ENCODE peak calls at places on chromosomes 1 and 21, in seven cellular contexts. Q, Z, U, S, W, H and L are unnamed samples. For H3K4me1, the result is how much of the 10 kb centered on the place peaks cover.

GRCh38 chr1:178254433-178254832 is 160.5 kb downstream of the RASAL2 start:
- DNase-seq in Q (no peak), Z (no peak), U (no peak), S (no peak), W (no peak), H (no peak), L (no peak)

GRCh38 chr1:159188375-159188788 is 16.3 kb upstream of the ACKR1 start:
- DNase-seq in Q (no peak), Z (no peak), U (no peak), S (no peak), W (peak), H (no peak), L (peak)

GRCh38 chr21:46154155-46154954 is 1.0 kb downstream of the FTCD start:
- DNase-seq in Q (no peak), Z (no peak), U (no peak), S (no peak), W (peak), H (no peak), L (no peak)

GRCh38 chr1:6105218-6105679 is 59.6 kb downstream of the KCNAB2 start:
- DNase-seq in Q (no peak), Z (no peak), U (no peak), S (no peak), W (no peak), H (no peak), L (no peak)

GRCh38 chr1:55314740-55315139 is 99.6 kb upstream of the USP24 start:
- DNase-seq in Q (no peak), Z (no peak), U (no peak), S (no peak), W (no peak), H (no peak), L (no peak)

GRCh38 chr1:93977546-93977945 is 68.3 kb upstream of the GCLM start:
- DNase-seq in Q (no peak), Z (no peak), U (no peak), S (no peak), W (no peak), H (no peak), L (peak)

GRCh38 chr1:55127827-55128343 is 87.3 kb downstream of the USP24 start:
- DNase-seq in Q (no peak), Z (peak), U (no peak), S (no peak), W (no peak), H (no peak), L (peak)

GRCh38 chr1:200354243-200354642 is 55.6 kb downstream of the ZNF281 start:
- DNase-seq in Q (no peak), Z (peak), U (no peak), S (no peak), W (no peak), H (no peak), L (no peak)

GRCh38 chr1:22711591-22712501 is 1.2 kb downstream of the EPHB2 start:
- DNase-seq in Q (no peak), Z (no peak), U (no peak), S (no peak), W (no peak), H (peak), L (peak)

GRCh38 chr1:30735124-30735523 is 11.7 kb upstream of the MATN1 start:
- DNase-seq in Q (no peak), Z (no peak), U (no peak), S (no peak), W (no peak), H (no peak), L (no peak)

GRCh38 chr1:60283690-60284089 is 210.1 kb upstream of the C1orf87 start:
- DNase-seq in Q (peak), Z (no peak), U (peak), S (no peak), W (no peak), H (no peak), L (peak)

GRCh38 chr1:219772265-219773036 is 155.9 kb downstream of the SLC30A10 start:
- DNase-seq in Q (no peak), Z (no peak), U (no peak), S (no peak), W (no peak), H (no peak), L (no peak)

GRCh38 chr1:204853446-204853845 is 17.2 kb upstream of the NFASC start:
- DNase-seq in Q (no peak), Z (no peak), U (no peak), S (no peak), W (no peak), H (no peak), L (no peak)

GRCh38 chr1:229664133-229664689 is 38.2 kb downstream of the URB2 start:
- DNase-seq in Q (peak), Z (peak), U (no peak), S (no peak), W (no peak), H (peak), L (peak)

GRCh38 chr1:115365738-115366137 is 27.7 kb upstream of the NGF start:
- DNase-seq in Q (no peak), Z (no peak), U (no peak), S (no peak), W (no peak), H (no peak), L (no peak)

GRCh38 chr1:47725732-47726495 is 271.3 kb downstream of the TRABD2B start:
- DNase-seq in Q (peak), Z (peak), U (peak), S (peak), W (peak), H (peak), L (peak)
- TF ChIP-seq POLR2AphosphoS5 in Q (no peak), Z (no peak), U (no peak), S (no peak), W (no peak), H (no peak), L (no peak)

DNA sequence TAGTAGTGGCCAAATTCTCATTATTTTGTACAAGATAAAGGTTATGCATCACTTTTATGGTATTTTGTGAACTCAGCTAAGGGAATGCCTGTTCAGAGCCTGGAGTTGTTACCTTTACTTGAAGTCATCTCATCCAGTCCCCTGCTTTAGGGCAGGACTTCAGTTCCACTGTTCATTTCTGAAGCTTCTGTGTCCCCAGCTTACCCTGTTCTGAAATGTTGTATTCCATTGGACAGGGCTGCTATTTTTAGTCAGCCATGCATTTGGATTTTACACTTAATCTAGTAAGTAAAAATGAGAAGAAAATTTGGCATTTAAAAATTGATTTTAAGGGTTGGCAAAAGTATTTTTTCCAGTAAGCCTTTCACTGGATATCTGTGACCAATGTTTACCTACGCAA is 11.6 kb upstream of the C4BPB start:
- DNase-seq in Q (no peak), Z (no peak), U (no peak), S (no peak), W (no peak), H (no peak), L (no peak)
- H3K9ac ChIP-seq in Q (no peak), Z (no peak), U (no peak), S (no peak), W (no peak), H (no peak), L (no peak)

GRCh38 chr1:203677771-203678170 is 51.1 kb downstream of the ATP2B4 start:
- DNase-seq in Q (no peak), Z (no peak), U (no peak), S (no peak), W (no peak), H (no peak), L (no peak)

GRCh38 chr1:203682401-203683383 is 56.1 kb downstream of the ATP2B4 start:
- DNase-seq in Q (peak), Z (no peak), U (peak), S (peak), W (no peak), H (no peak), L (peak)

GRCh38 chr1:203681739-203682138 is 55.1 kb downstream of the ATP2B4 start:
- DNase-seq in Q (peak), Z (no peak), U (no peak), S (no peak), W (no peak), H (no peak), L (no peak)

GRCh38 chr1:203678943-203679661 is 52.5 kb downstream of the ATP2B4 start:
- DNase-seq in Q (peak), Z (no peak), U (no peak), S (no peak), W (no peak), H (no peak), L (peak)

DNA sequence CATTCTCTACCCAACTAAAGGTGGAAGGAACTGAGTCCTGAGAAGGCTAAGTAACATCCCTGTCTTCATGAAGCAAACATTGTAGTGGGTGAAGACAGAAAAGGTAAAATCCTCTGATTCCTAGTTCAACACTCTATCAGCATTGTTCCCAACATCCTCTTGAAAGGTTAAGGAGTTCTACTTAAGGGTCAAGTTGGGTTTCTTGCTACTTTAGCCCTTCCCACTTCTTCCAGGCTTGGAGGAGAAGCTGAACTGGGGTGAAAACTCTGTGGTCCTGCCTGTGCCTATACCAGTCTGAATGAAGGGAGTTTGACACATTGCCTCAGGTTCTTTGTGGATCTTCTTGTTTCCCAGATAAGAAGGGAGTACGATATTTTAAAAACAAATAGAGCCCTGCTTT is 54.1 kb downstream of the ATP2B4 start:
- DNase-seq in Q (no peak), Z (no peak), U (no peak), S (no peak), W (no peak), H (no peak), L (no peak)
- H3K4me1 ChIP-seq in Q (under half), Z (under half), U (under half), S (under half), W (under half), H (under half), L (under half)

GRCh38 chr1:46642091-46642680 is 25.6 kb upstream of the MOB3C start:
- DNase-seq in Q (no peak), Z (no peak), U (no peak), S (no peak), W (no peak), H (no peak), L (no peak)

GRCh38 chr1:46646844-46647243 is 21.3 kb downstream of the ATPAF1 start:
- DNase-seq in Q (no peak), Z (no peak), U (no peak), S (no peak), W (no peak), H (no peak), L (no peak)

GRCh38 chr1:46646331-46646730 is 21.8 kb downstream of the ATPAF1 start:
- DNase-seq in Q (no peak), Z (no peak), U (no peak), S (no peak), W (no peak), H (no peak), L (no peak)

GRCh38 chr1:46645815-46646214 is 22.3 kb downstream of the ATPAF1 start:
- DNase-seq in Q (no peak), Z (no peak), U (no peak), S (no peak), W (no peak), H (no peak), L (no peak)

DNA sequence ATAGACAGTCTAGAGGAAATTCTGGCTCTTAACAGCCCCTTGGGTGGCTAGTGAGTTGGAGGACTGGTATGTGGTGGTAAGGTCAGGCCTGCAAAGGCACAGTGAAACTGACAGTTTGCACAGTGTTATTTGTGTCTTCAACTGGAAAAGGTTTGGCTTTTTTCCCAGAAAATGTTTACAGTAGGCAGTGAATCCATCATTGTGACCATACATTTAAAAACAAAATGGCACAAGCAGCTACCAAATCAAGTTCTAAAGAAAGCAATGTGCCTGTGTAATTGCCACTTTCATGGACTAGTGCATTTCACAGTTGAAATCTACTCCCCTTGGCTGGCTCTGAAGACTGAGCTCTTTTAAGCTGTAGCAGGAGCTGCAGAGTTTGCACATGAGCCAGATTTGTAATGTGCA is 24.8 kb downstream of the ATPAF1 start:
- DNase-seq in Q (no peak), Z (no peak), U (peak), S (no peak), W (no peak), H (no peak), L (peak)
- TF ChIP-seq POLR2AphosphoS5 in Q (no peak), Z (no peak), U (no peak), S (no peak), W (no peak), H (peak), L (no peak)

DNA sequence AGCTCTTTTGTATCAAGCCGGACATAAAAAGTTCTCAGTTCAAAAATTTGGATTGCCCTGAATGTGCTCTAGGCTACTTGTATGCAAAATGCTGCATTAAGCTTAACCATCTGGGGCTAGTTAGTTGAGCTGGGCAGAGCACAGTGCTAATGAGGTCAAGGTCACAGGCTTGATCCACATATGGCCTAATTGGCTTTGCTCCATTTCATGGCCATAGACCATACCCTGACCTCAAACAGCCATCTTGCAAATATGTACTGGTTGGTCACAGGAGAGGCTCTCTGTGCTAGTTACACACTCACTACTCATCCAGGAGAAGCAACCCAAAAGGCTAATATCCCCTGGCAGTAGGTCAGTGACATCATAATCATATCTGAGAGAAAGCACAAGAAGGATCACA is 60.3 kb downstream of the TBX15 start:
- DNase-seq in Q (no peak), Z (no peak), U (no peak), S (no peak), W (no peak), H (no peak), L (no peak)
- H3K9ac ChIP-seq in Q (no peak), Z (no peak), U (no peak), S (no peak), W (no peak), H (no peak), L (no peak)

DNA sequence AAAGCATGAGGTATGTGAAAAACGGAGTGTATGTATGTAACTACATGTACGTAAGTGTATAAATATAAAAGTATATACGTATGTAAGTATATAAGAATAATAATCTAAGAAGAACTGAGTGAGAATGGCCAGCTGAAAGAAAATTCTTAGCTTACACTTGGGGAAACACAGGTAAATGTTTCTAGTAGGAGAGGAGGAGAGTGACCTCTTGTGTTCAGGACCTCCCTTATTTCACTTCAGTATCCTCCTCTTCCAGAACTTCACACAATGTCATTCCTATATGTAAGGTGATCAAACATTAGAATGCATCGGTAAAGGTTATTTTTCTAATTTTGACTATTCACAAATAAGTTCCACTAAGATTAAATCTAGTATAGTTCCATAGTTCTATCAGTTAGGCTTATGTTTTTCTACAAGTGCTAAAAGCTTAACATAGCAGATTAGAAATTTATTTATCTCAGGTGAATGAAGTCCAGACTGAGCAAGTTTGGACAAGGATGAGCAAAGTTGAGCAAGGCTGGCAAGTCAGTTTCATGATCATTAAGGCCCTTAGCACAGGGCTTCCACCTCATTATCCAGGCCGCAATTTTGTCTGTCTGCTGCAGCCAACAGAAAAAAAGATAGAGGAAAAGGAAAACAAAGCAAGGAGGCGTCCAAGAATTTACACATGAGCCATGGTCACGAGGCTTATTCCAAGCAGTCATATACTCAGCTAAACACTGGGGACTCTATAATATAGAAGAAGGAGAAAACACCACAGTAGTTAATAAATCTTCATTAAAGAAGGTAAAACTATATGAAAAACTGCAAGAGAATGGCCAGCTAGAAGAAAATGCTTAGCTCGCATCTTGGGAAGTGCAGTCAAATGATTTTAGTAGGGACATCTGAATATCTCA is 7.1 kb upstream of the MROH9 start:
- DNase-seq in Q (no peak), Z (no peak), U (no peak), S (no peak), W (no peak), H (no peak), L (no peak)
- H3K4me1 ChIP-seq in Q (under half), Z (under half), U (under half), S (under half), W (under half), H (under half), L (under half)